ENCODE peak calls at places on chromosomes 2 and 18, in seven cellular contexts. E is gastrocnemius medialis, N is progenitor cell of endocrine pancreas, P is suprapubic skin, X is pancreas, O is H9, H is AG09319. B is an unnamed sample.

GRCh38 chr2:97745474-97746172 is 32.2 kb downstream of the ZAP70 start:
- DNase-seq in E (no peak), N (no peak), P (no peak), X (no peak), O (no peak), H (no peak), B (no peak)

GRCh38 chr2:196247979-196248286 is 76.6 kb upstream of the STK17B start:
- DNase-seq in E (no peak), N (no peak), P (no peak), X (no peak), O (no peak), H (no peak), B (no peak)

GRCh38 chr2:218396688-218397501 is 2.8 kb upstream of the CTDSP1 start:
- DNase-seq in E (peak; percentile 68), N (no peak), P (peak; percentile 93), X (peak; percentile 86), O (peak; percentile 55), H (no peak), B (no peak)

GRCh38 chr18:54150226-54150625 is 74.2 kb downstream of the MBD2 start:
- DNase-seq in E (no peak), N (no peak), P (no peak), X (no peak), O (peak; percentile 57), H (no peak), B (no peak)

GRCh38 chr18:13800505-13801259 is 23.3 kb upstream of the MC5R start:
- DNase-seq in E (no peak), N (peak; percentile 69), P (no peak), X (peak; percentile 66), O (peak; percentile 76), H (no peak), B (no peak)

GRCh38 chr18:12819330-12819729 is 64.7 kb downstream of the PTPN2 start:
- DNase-seq in E (no peak), N (no peak), P (no peak), X (no peak), O (no peak), H (no peak), B (no peak)

GRCh38 chr2:137179542-137179941 is 414.2 kb downstream of the THSD7B start:
- DNase-seq in E (no peak), N (no peak), P (no peak), X (no peak), O (no peak), H (no peak), B (no peak)

GRCh38 chr2:45578056-45578843 is 32.8 kb downstream of the SRBD1 start:
- DNase-seq in E (no peak), N (no peak), P (no peak), X (no peak), O (peak; percentile 33), H (no peak), B (no peak)

GRCh38 chr2:28566441-28567075 is 70.7 kb downstream of the PLB1 start:
- DNase-seq in E (peak; percentile 78), N (peak; percentile 87), P (peak; percentile 90), X (peak; percentile 77), O (peak; percentile 87), H (peak; percentile 51), B (peak; percentile 85)

GRCh38 chr2:128681351-128681906 is 362.8 kb upstream of the HS6ST1 start:
- DNase-seq in E (no peak), N (no peak), P (peak; percentile 25), X (no peak), O (peak; percentile 61), H (no peak), B (no peak)

GRCh38 chr2:217906787-217907186 is 96.0 kb downstream of the TNS1 start:
- DNase-seq in E (no peak), N (no peak), P (no peak), X (no peak), O (no peak), H (no peak), B (no peak)

DNA sequence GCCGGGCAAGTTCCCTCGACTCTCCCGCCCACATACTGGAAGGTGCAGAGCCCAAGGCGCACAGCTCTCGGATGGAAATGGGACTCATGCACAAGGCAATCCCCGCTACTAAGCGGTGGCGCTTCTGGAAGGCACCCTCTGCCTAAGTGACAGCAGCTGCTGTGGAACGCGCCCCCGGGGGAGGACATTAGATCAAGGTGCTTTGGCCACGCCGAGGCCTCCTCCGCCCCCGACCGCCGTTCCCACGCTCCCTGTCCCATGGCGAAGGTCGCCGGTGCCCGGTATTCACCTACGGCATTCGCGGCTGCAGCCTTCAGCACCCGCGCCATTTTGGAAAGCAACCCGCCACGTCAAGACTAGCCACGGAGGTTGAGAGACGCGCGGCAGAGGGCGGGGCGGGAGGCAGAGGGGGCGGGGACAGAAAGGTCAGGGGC is at the start of gene MCEE:
- DNase-seq in E (peak; percentile 86), N (peak; percentile 81), P (peak; percentile 95), X (peak; percentile 91), O (peak; percentile 88), H (peak; percentile 39), B (no peak)
- TF ChIP-seq CTCF in E (no peak), N (no peak), P (no peak), X (no peak), O (no peak), H (no peak), B (no peak)

DNA sequence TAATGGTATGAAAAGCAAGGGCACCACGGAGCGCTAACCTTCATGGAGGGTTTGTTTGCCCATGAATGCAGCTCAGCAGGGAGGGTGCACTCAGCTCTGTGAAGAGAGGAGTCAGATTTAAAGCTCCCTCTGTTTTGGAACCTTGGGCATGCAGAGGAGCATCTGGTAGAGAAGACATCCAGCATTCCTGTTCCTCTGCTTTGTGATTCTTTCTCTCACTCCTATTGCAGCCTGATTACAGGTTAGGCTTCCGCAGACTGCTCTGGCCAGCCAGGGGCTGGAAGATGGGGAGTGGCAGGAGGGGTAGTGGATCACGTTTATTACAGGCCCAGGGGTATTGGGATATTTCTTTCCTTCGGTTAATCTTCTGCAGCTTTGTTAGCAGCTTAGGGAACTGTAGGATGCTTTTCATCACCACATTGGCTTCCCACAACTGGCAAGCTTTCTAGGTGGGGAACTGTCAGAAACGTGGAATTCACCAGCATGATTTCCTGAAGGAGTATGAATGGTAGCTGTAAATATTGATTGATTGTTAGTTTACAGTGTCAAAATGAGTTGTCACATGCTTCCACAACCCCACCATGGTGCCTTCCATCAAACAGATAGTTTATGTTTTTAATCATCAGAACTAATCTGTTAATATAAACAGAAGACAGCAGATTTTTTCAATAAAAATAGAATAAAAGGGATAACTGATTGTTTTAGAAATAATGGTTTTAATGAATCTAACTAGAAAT is 201.1 kb downstream of the VAPA start:
- DNase-seq in E (no peak), N (no peak), P (no peak), X (no peak), O (no peak), H (no peak), B (no peak)
- TF ChIP-seq CTCF in E (no peak), N (no peak), P (no peak), X (no peak), O (no peak), H (no peak), B (no peak)

DNA sequence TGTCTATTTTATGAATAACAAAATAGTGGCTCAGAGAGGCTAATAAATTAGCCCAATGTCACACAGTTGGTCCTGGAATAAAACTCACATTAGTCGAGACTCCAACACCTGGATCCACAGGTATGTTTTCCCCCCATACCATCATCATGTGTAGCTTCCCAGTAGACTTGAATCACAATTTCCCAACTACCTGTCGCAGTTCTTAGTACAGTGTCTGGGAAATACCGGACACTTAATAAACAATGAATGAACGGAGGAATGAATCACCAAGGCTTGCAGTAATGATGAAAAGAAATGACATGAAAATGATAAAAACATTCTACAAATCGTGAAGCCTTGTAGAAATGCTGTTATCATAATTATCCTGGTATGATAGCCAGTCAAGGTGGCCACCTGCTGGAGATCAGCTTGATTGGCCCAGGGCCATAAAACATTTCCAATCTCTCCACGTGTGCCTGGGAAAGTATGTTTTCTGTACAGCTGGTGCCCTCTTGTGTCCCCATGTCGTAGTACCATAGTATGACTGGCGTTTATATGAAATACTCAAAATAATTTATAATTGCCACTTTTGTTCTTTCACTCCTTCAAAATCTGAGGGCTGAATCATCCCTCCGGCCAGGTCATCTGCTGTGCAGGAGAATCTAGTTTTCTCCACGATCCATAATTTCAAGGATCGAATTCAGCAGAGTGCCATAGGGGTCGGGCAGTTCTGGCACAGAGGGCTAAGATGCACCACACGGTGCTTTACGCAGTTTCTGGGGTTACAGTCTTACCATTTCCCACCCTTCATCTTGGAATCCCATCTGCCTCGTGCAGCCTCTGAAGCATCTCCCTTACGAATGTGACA is 95.4 kb downstream of the LAMA1 start:
- DNase-seq in E (no peak), N (no peak), P (no peak), X (peak; percentile 78), O (no peak), H (peak; percentile 4), B (no peak)
- TF ChIP-seq CTCF in E (no peak), N (peak; percentile 49), P (peak; percentile 23), X (peak; percentile 45), O (peak; percentile 53), H (peak; percentile 36), B (no peak)

DNA sequence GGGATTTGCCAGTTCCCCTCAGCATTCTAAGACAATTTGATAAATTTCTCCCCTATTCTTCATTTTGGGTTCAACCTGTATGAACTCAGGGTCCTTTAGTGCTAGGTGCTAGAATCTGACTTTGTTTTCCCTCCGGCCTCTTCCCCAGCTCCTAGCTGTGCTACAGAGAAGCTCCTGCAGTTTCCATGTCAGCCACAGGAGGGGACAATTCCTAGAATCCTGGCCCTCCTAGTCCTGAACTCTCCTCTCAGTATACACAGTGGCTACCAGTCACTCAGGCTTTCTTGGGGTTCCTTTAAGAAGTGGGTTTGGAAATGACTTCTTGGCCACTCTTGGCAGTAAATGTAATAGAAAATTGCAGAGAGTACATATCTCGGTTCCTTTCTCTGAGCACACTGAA is 4.9 kb upstream of the CHST10 start:
- DNase-seq in E (no peak), N (no peak), P (no peak), X (no peak), O (peak; percentile 55), H (no peak), B (no peak)
- TF ChIP-seq CTCF in E (no peak), N (peak; percentile 68), P (peak; percentile 45), X (peak; percentile 31), O (peak; percentile 71), H (peak; percentile 55), B (no peak)

DNA sequence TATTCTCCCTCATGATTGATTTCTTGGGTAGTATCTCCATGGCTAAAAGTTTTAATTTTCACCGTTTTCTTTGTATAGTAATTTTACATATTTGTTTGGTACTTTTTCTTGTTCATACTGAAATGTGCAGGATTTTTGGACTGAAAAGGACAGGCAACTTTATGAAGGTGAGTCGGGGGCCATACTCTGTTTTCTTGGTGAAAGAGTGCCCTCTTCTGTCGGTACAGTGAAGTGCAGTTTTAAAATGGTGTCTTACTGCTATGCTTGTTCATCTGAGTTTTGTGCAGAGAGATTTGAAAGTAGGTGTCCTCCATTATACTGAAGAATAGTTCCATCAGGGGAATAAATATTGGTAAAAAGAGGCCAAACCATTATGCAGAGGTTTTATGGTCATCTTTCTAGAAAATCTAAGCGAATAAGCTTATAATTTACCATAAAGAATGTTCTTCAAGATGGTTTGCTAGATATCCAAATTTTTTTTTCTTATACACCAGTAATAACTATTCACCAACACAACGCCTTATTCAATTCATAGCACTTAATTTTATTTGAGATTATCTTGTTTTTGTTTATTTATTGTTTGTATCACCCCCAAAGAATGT is 8.7 kb upstream of the SERPINB13 start:
- DNase-seq in E (no peak), N (peak; percentile 30), P (no peak), X (no peak), O (peak; percentile 40), H (no peak), B (no peak)
- TF ChIP-seq CTCF in E (no peak), N (peak; percentile 81), P (peak; percentile 65), X (peak; percentile 55), O (peak; percentile 86), H (peak; percentile 75), B (no peak)